ENCODE peak calls at places on chromosomes 11 and 22, in four cellular contexts. One of them, this sample, is unnamed.

GRCh38 chr11:114061053-114062049 is 1.8 kb downstream of the ZBTB16 start:
- DNase-seq in activated CD4-positive, CD25-positive, alpha-beta regulatory T cell: no peak
- DNase-seq in osteocyte: no peak
- DNase-seq in stimulated activated CD4-positive, alpha-beta T cell treated with anti-CD3 and anti-CD28 coated beads, Interleukin-2, amount 100 ng/mL, for 48 hours: no peak
- DNase-seq in this sample: no peak

GRCh38 chr11:109960831-109961230 is 132.4 kb upstream of the ZC3H12C start:
- DNase-seq in activated CD4-positive, CD25-positive, alpha-beta regulatory T cell: no peak
- DNase-seq in osteocyte: no peak
- DNase-seq in stimulated activated CD4-positive, alpha-beta T cell treated with anti-CD3 and anti-CD28 coated beads, Interleukin-2, amount 100 ng/mL, for 48 hours: no peak
- DNase-seq in this sample: peak

GRCh38 chr22:35967046-35967397 is 61.6 kb downstream of the RBFOX2 start:
- DNase-seq in osteocyte: no peak
- DNase-seq in stimulated activated CD4-positive, alpha-beta T cell treated with anti-CD3 and anti-CD28 coated beads, Interleukin-2, amount 100 ng/mL, for 48 hours: no peak
- DNase-seq in activated CD4-positive, CD25-positive, alpha-beta regulatory T cell: no peak
- DNase-seq in this sample: no peak

GRCh38 chr22:37904572-37905533 is 1.2 kb upstream of the MICALL1 start:
- DNase-seq in activated CD4-positive, CD25-positive, alpha-beta regulatory T cell: no peak
- DNase-seq in osteocyte: no peak
- DNase-seq in stimulated activated CD4-positive, alpha-beta T cell treated with anti-CD3 and anti-CD28 coated beads, Interleukin-2, amount 100 ng/mL, for 48 hours: no peak
- DNase-seq in this sample: peak

GRCh38 chr22:31068970-31069369 is 12.1 kb upstream of the SMTN start:
- DNase-seq in stimulated activated CD4-positive, alpha-beta T cell treated with anti-CD3 and anti-CD28 coated beads, Interleukin-2, amount 100 ng/mL, for 48 hours: no peak
- DNase-seq in activated CD4-positive, CD25-positive, alpha-beta regulatory T cell: no peak
- DNase-seq in osteocyte: no peak
- DNase-seq in this sample: no peak

GRCh38 chr11:68524681-68525080 is 64.1 kb downstream of the PPP6R3 start:
- DNase-seq in activated CD4-positive, CD25-positive, alpha-beta regulatory T cell: no peak
- DNase-seq in osteocyte: no peak
- DNase-seq in stimulated activated CD4-positive, alpha-beta T cell treated with anti-CD3 and anti-CD28 coated beads, Interleukin-2, amount 100 ng/mL, for 48 hours: no peak
- DNase-seq in this sample: no peak

GRCh38 chr22:43333978-43334377 is 9.2 kb downstream of the SCUBE1 start:
- DNase-seq in osteocyte: no peak
- DNase-seq in activated CD4-positive, CD25-positive, alpha-beta regulatory T cell: no peak
- DNase-seq in stimulated activated CD4-positive, alpha-beta T cell treated with anti-CD3 and anti-CD28 coated beads, Interleukin-2, amount 100 ng/mL, for 48 hours: no peak
- DNase-seq in this sample: no peak

GRCh38 chr11:62611705-62612365 is 740 bp downstream of the EML3 start:
- DNase-seq in activated CD4-positive, CD25-positive, alpha-beta regulatory T cell: no peak
- DNase-seq in stimulated activated CD4-positive, alpha-beta T cell treated with anti-CD3 and anti-CD28 coated beads, Interleukin-2, amount 100 ng/mL, for 48 hours: peak
- DNase-seq in osteocyte: no peak
- DNase-seq in this sample: no peak

GRCh38 chr11:43694477-43694876 is 13.9 kb downstream of the HSD17B12 start:
- DNase-seq in activated CD4-positive, CD25-positive, alpha-beta regulatory T cell: no peak
- DNase-seq in stimulated activated CD4-positive, alpha-beta T cell treated with anti-CD3 and anti-CD28 coated beads, Interleukin-2, amount 100 ng/mL, for 48 hours: no peak
- DNase-seq in osteocyte: no peak
- DNase-seq in this sample: no peak

GRCh38 chr11:131522851-131523250 is 152.4 kb downstream of the NTM start:
- DNase-seq in osteocyte: no peak
- DNase-seq in activated CD4-positive, CD25-positive, alpha-beta regulatory T cell: no peak
- DNase-seq in stimulated activated CD4-positive, alpha-beta T cell treated with anti-CD3 and anti-CD28 coated beads, Interleukin-2, amount 100 ng/mL, for 48 hours: no peak
- DNase-seq in this sample: no peak

GRCh38 chr11:33692013-33692504 is 8.6 kb downstream of the C11orf91 start:
- DNase-seq in stimulated activated CD4-positive, alpha-beta T cell treated with anti-CD3 and anti-CD28 coated beads, Interleukin-2, amount 100 ng/mL, for 48 hours: no peak
- DNase-seq in activated CD4-positive, CD25-positive, alpha-beta regulatory T cell: no peak
- DNase-seq in osteocyte: no peak
- DNase-seq in this sample: peak

GRCh38 chr22:43171019-43171491 is 15.9 kb downstream of the TTLL12 start:
- DNase-seq in stimulated activated CD4-positive, alpha-beta T cell treated with anti-CD3 and anti-CD28 coated beads, Interleukin-2, amount 100 ng/mL, for 48 hours: no peak
- DNase-seq in osteocyte: no peak
- DNase-seq in activated CD4-positive, CD25-positive, alpha-beta regulatory T cell: no peak
- DNase-seq in this sample: no peak

GRCh38 chr11:43145653-43146052 is 166.1 kb upstream of the API5 start:
- DNase-seq in activated CD4-positive, CD25-positive, alpha-beta regulatory T cell: no peak
- DNase-seq in stimulated activated CD4-positive, alpha-beta T cell treated with anti-CD3 and anti-CD28 coated beads, Interleukin-2, amount 100 ng/mL, for 48 hours: no peak
- DNase-seq in osteocyte: no peak
- DNase-seq in this sample: no peak

GRCh38 chr11:7019500-7020182 is 505 bp downstream of the ZNF214 start:
- DNase-seq in osteocyte: no peak
- DNase-seq in stimulated activated CD4-positive, alpha-beta T cell treated with anti-CD3 and anti-CD28 coated beads, Interleukin-2, amount 100 ng/mL, for 48 hours: no peak
- DNase-seq in activated CD4-positive, CD25-positive, alpha-beta regulatory T cell: no peak
- DNase-seq in this sample: no peak

This sample was measured in tibial nerve.